ENCODE peak calls at places on chromosomes 5 and 9, in ten cellular contexts. Y is mesenchymal stem cell; N is colonic mucosa; F is stimulated activated naive CD8-positive, alpha-beta T cell treated with anti-CD3 and anti-CD28 coated beads, Interleukin-15, amount 100 ng/mL, for 72 hours; H is HCT116; J is left ventricle myocardium inferior; A is ACHN; I is stimulated activated naive B cell treated with anti-CD40 and anti-IgM and Interleukin-4, amounts not matched to agents 10 μg/mL and 1 μg/mL and 100 μg/mL, for 72 hours; K is Right ventricle myocardium inferior; Z is heart left ventricle. L is an unnamed sample.

GRCh38 chr5:5276471-5276870 is 136.3 kb downstream of the ADAMTS16 start:
- DNase-seq in Y (no peak), N (no peak), F (no peak), H (no peak), J (no peak), A (no peak), I (no peak), K (no peak), Z (no peak), L (no peak)

GRCh38 chr5:102770803-102771202 is 15.7 kb downstream of the PAM start:
- DNase-seq in Y (no peak), N (no peak), F (no peak), H (no peak), J (no peak), A (no peak), I (no peak), K (no peak), Z (no peak), L (no peak)

GRCh38 chr9:6960777-6961176 is 203.0 kb downstream of the KDM4C start:
- DNase-seq in Y (no peak), N (no peak), F (no peak), H (no peak), J (no peak), A (no peak), I (no peak), K (no peak), Z (no peak), L (no peak)

GRCh38 chr9:72443855-72444254 is 77.6 kb upstream of the TMC1 start:
- DNase-seq in Y (peak), N (no peak), F (peak), H (no peak), J (no peak), A (peak), I (peak), K (no peak), Z (no peak), L (no peak)

GRCh38 chr9:2962471-2963172 is 118.7 kb upstream of the PUM3 start:
- DNase-seq in Y (no peak), N (no peak), F (no peak), H (no peak), J (no peak), A (no peak), I (no peak), K (no peak), Z (no peak), L (no peak)

GRCh38 chr5:178121450-178122276 is 8.3 kb downstream of the N4BP3 start:
- DNase-seq in Y (no peak), N (no peak), F (no peak), H (no peak), J (peak), A (no peak), I (no peak), K (peak), Z (peak), L (no peak)

GRCh38 chr5:112293587-112293986 is 125.5 kb downstream of the EPB41L4A start:
- DNase-seq in Y (no peak), N (no peak), F (no peak), H (no peak), J (no peak), A (no peak), I (no peak), K (peak), Z (no peak), L (no peak)

GRCh38 chr5:151296974-151297373 is 6.6 kb downstream of the SLC36A3 start:
- DNase-seq in Y (no peak), N (no peak), F (no peak), H (no peak), J (no peak), A (no peak), I (no peak), K (no peak), Z (no peak), L (no peak)

GRCh38 chr9:134035041-134036039 is 10.1 kb downstream of the BRD3OS start:
- DNase-seq in Y (no peak), N (no peak), F (no peak), H (no peak), J (no peak), A (no peak), I (no peak), K (peak), Z (no peak), L (no peak)

GRCh38 chr5:16596541-16596940 is 20.3 kb downstream of the RETREG1 start:
- DNase-seq in Y (no peak), N (no peak), F (no peak), H (no peak), J (no peak), A (no peak), I (no peak), K (no peak), Z (no peak), L (peak)

GRCh38 chr5:38226091-38226490 is 32.3 kb upstream of the EGFLAM start:
- DNase-seq in Y (no peak), N (no peak), F (no peak), H (no peak), J (no peak), A (no peak), I (no peak), K (no peak), Z (no peak), L (no peak)

GRCh38 chr5:32713396-32714381 is 2.6 kb downstream of the NPR3 start:
- DNase-seq in Y (peak), N (no peak), F (no peak), H (no peak), J (peak), A (no peak), I (no peak), K (no peak), Z (peak), L (peak)

GRCh38 chr5:131394128-131394527 is 130.3 kb downstream of the CDC42SE2 start:
- DNase-seq in Y (no peak), N (no peak), F (peak), H (no peak), J (no peak), A (peak), I (no peak), K (no peak), Z (no peak), L (peak)